ENCODE peak calls at places on chromosomes 6 and 20, in eight cellular contexts. One of them, this sample, is unnamed.

GRCh38 chr20:278181-278580 is 12.4 kb downstream of the C20orf96 start:
- DNase-seq in esophagus squamous epithelium: no peak
- DNase-seq in stimulated activated CD4-positive, alpha-beta T cell treated with anti-CD3 and anti-CD28 coated beads, Interleukin-1b, Interleukin-23, amount 100 ng/mL, for 4 hours: no peak
- DNase-seq in stromal cell of bone marrow: no peak
- DNase-seq in pulmonary artery endothelial cell: no peak
- DNase-seq in PC-9: no peak
- DNase-seq in Caki2: no peak
- DNase-seq in MM.1S: no peak
- DNase-seq in this sample: no peak

GRCh38 chr20:49272654-49273053 is 5.2 kb downstream of the ZNFX1 start:
- DNase-seq in esophagus squamous epithelium: no peak
- DNase-seq in stimulated activated CD4-positive, alpha-beta T cell treated with anti-CD3 and anti-CD28 coated beads, Interleukin-1b, Interleukin-23, amount 100 ng/mL, for 4 hours: no peak
- DNase-seq in stromal cell of bone marrow: no peak
- DNase-seq in pulmonary artery endothelial cell: no peak
- DNase-seq in PC-9: no peak
- DNase-seq in Caki2: no peak
- DNase-seq in MM.1S: peak; percentile 82
- DNase-seq in this sample: no peak

GRCh38 chr20:54648421-54649142 is 173.2 kb downstream of the DOK5 start:
- DNase-seq in esophagus squamous epithelium: no peak
- DNase-seq in stimulated activated CD4-positive, alpha-beta T cell treated with anti-CD3 and anti-CD28 coated beads, Interleukin-1b, Interleukin-23, amount 100 ng/mL, for 4 hours: no peak
- DNase-seq in stromal cell of bone marrow: no peak
- DNase-seq in pulmonary artery endothelial cell: no peak
- DNase-seq in PC-9: no peak
- DNase-seq in Caki2: no peak
- DNase-seq in MM.1S: no peak
- DNase-seq in this sample: no peak

GRCh38 chr20:50518270-50518721 is 8.1 kb downstream of the PTPN1 start:
- DNase-seq in esophagus squamous epithelium: no peak
- DNase-seq in stimulated activated CD4-positive, alpha-beta T cell treated with anti-CD3 and anti-CD28 coated beads, Interleukin-1b, Interleukin-23, amount 100 ng/mL, for 4 hours: no peak
- DNase-seq in stromal cell of bone marrow: no peak
- DNase-seq in pulmonary artery endothelial cell: no peak
- DNase-seq in PC-9: no peak
- DNase-seq in Caki2: no peak
- DNase-seq in MM.1S: no peak
- DNase-seq in this sample: no peak

GRCh38 chr20:64101731-64102621 is 5.4 kb downstream of the NPBWR2 start:
- DNase-seq in esophagus squamous epithelium: no peak
- DNase-seq in stimulated activated CD4-positive, alpha-beta T cell treated with anti-CD3 and anti-CD28 coated beads, Interleukin-1b, Interleukin-23, amount 100 ng/mL, for 4 hours: peak; percentile 68
- DNase-seq in stromal cell of bone marrow: no peak
- DNase-seq in pulmonary artery endothelial cell: no peak
- DNase-seq in PC-9: peak; percentile 32
- DNase-seq in Caki2: no peak
- DNase-seq in MM.1S: peak; percentile 38
- DNase-seq in this sample: peak; percentile 43

GRCh38 chr20:63735859-63736718 is at the start of gene LIME1:
- DNase-seq in esophagus squamous epithelium: no peak
- DNase-seq in stimulated activated CD4-positive, alpha-beta T cell treated with anti-CD3 and anti-CD28 coated beads, Interleukin-1b, Interleukin-23, amount 100 ng/mL, for 4 hours: peak; percentile 47
- DNase-seq in stromal cell of bone marrow: no peak
- DNase-seq in pulmonary artery endothelial cell: no peak
- DNase-seq in PC-9: peak; percentile 28
- DNase-seq in Caki2: no peak
- DNase-seq in MM.1S: peak; percentile 92
- DNase-seq in this sample: peak; percentile 77

GRCh38 chr6:36033935-36034334 is 6.3 kb downstream of the MAPK14 start:
- DNase-seq in esophagus squamous epithelium: no peak
- DNase-seq in stimulated activated CD4-positive, alpha-beta T cell treated with anti-CD3 and anti-CD28 coated beads, Interleukin-1b, Interleukin-23, amount 100 ng/mL, for 4 hours: peak; percentile 20
- DNase-seq in stromal cell of bone marrow: no peak
- DNase-seq in pulmonary artery endothelial cell: no peak
- DNase-seq in PC-9: no peak
- DNase-seq in Caki2: peak; percentile 7
- DNase-seq in MM.1S: no peak
- DNase-seq in this sample: no peak

GRCh38 chr20:13422637-13423036 is 201.6 kb downstream of the ISM1 start:
- DNase-seq in esophagus squamous epithelium: no peak
- DNase-seq in stimulated activated CD4-positive, alpha-beta T cell treated with anti-CD3 and anti-CD28 coated beads, Interleukin-1b, Interleukin-23, amount 100 ng/mL, for 4 hours: no peak
- DNase-seq in stromal cell of bone marrow: no peak
- DNase-seq in pulmonary artery endothelial cell: no peak
- DNase-seq in PC-9: no peak
- DNase-seq in Caki2: no peak
- DNase-seq in MM.1S: no peak
- DNase-seq in this sample: no peak

GRCh38 chr6:163415620-163416379 is 1.3 kb downstream of the QKI start:
- DNase-seq in esophagus squamous epithelium: no peak
- DNase-seq in stimulated activated CD4-positive, alpha-beta T cell treated with anti-CD3 and anti-CD28 coated beads, Interleukin-1b, Interleukin-23, amount 100 ng/mL, for 4 hours: no peak
- DNase-seq in stromal cell of bone marrow: no peak
- DNase-seq in pulmonary artery endothelial cell: no peak
- DNase-seq in PC-9: no peak
- DNase-seq in Caki2: peak; percentile 32
- DNase-seq in MM.1S: peak; percentile 37
- DNase-seq in this sample: peak; percentile 22

GRCh38 chr20:53735536-53736050 is 142.0 kb upstream of the ZNF217 start:
- DNase-seq in esophagus squamous epithelium: no peak
- DNase-seq in stimulated activated CD4-positive, alpha-beta T cell treated with anti-CD3 and anti-CD28 coated beads, Interleukin-1b, Interleukin-23, amount 100 ng/mL, for 4 hours: no peak
- DNase-seq in stromal cell of bone marrow: peak; percentile 69
- DNase-seq in pulmonary artery endothelial cell: no peak
- DNase-seq in PC-9: peak; percentile 98
- DNase-seq in Caki2: peak; percentile 64
- DNase-seq in MM.1S: peak; percentile 37
- DNase-seq in this sample: no peak

GRCh38 chr6:33313709-33314514 is at the start of gene TAPBP:
- DNase-seq in esophagus squamous epithelium: no peak
- DNase-seq in stimulated activated CD4-positive, alpha-beta T cell treated with anti-CD3 and anti-CD28 coated beads, Interleukin-1b, Interleukin-23, amount 100 ng/mL, for 4 hours: peak; percentile 74
- DNase-seq in stromal cell of bone marrow: no peak
- DNase-seq in pulmonary artery endothelial cell: no peak
- DNase-seq in PC-9: peak; percentile 54
- DNase-seq in Caki2: peak; percentile 81
- DNase-seq in MM.1S: peak; percentile 87
- DNase-seq in this sample: peak; percentile 69

GRCh38 chr6:33297956-33298772 is 578 bp downstream of the RGL2 start:
- DNase-seq in esophagus squamous epithelium: no peak
- DNase-seq in stimulated activated CD4-positive, alpha-beta T cell treated with anti-CD3 and anti-CD28 coated beads, Interleukin-1b, Interleukin-23, amount 100 ng/mL, for 4 hours: peak; percentile 33
- DNase-seq in stromal cell of bone marrow: peak; percentile 91
- DNase-seq in pulmonary artery endothelial cell: no peak
- DNase-seq in PC-9: peak; percentile 85
- DNase-seq in Caki2: peak; percentile 82
- DNase-seq in MM.1S: peak; percentile 61
- DNase-seq in this sample: peak; percentile 31

This sample was measured in activated effector memory CD4-positive, alpha-beta T cell treated with Interleukin-2 at 50 U/mL for 16 hours.